ENCODE peak calls at places on chromosomes 2 and 18, in ten cellular contexts. K, Z, N, S, U, I, G, P, L and J are unnamed samples.

GRCh38 chr2:47089083-47089464 is 66.0 kb downstream of the STPG4 start:
- DNase-seq in I (no peak), G (no peak), P (peak), N (no peak), S (no peak), Z (no peak), L (no peak), K (no peak), U (no peak), J (peak)

GRCh38 chr2:192828947-192829346 is 634.2 kb upstream of the TMEFF2 start:
- DNase-seq in S (no peak), Z (no peak), I (no peak), K (no peak), L (no peak), G (no peak), U (no peak), P (no peak), N (no peak), J (no peak)

GRCh38 chr2:171703574-171704347 is 16.5 kb downstream of the DYNC1I2 start:
- DNase-seq in K (no peak), L (no peak), S (no peak), P (peak), Z (no peak), I (no peak), U (peak), N (no peak), G (no peak), J (no peak)

GRCh38 chr2:217959723-217960122 is 43.1 kb downstream of the TNS1 start:
- DNase-seq in P (no peak), K (peak), I (no peak), Z (no peak), U (peak), L (no peak), G (no peak), N (no peak), S (no peak), J (no peak)

GRCh38 chr18:44917184-44917864 is 236.6 kb downstream of the SETBP1 start:
- DNase-seq in U (no peak), S (no peak), P (peak), Z (no peak), I (no peak), L (no peak), G (no peak), K (no peak), N (no peak), J (no peak)

GRCh38 chr18:35490894-35491688 is 6.7 kb downstream of the INO80C start:
- DNase-seq in P (no peak), L (no peak), N (no peak), I (no peak), S (no peak), Z (no peak), U (no peak), K (no peak), G (no peak), J (no peak)

GRCh38 chr2:54469484-54470053 is 13.4 kb downstream of the SPTBN1 start:
- DNase-seq in K (no peak), N (no peak), P (no peak), U (no peak), G (no peak), S (no peak), L (no peak), Z (no peak), I (no peak), J (no peak)

GRCh38 chr2:85801871-85802270 is 48.1 kb downstream of the ATOH8 start:
- DNase-seq in Z (no peak), U (no peak), L (no peak), G (no peak), P (no peak), I (no peak), N (no peak), S (no peak), K (no peak), J (no peak)

GRCh38 chr2:119387381-119388129 is 20.8 kb downstream of the DBI start:
- DNase-seq in U (peak), L (no peak), S (peak), I (peak), G (peak), Z (no peak), P (peak), N (no peak), K (no peak), J (no peak)

GRCh38 chr18:27789406-27789805 is 387.5 kb downstream of the CDH2 start:
- DNase-seq in K (no peak), U (no peak), P (no peak), N (no peak), Z (no peak), S (no peak), L (no peak), G (no peak), I (no peak), J (no peak)

GRCh38 chr2:136136921-136137320 is 19.0 kb upstream of the CXCR4 start:
- DNase-seq in K (no peak), I (no peak), U (peak), S (no peak), N (no peak), G (no peak), L (peak), Z (no peak), P (no peak), J (no peak)

GRCh38 chr2:108184421-108184820 is 55.3 kb upstream of the SULT1C3 start:
- DNase-seq in P (peak), K (no peak), U (peak), I (no peak), N (no peak), S (no peak), G (no peak), L (no peak), Z (no peak), J (no peak)

GRCh38 chr2:29482341-29482740 is 367.1 kb downstream of the CLIP4 start:
- DNase-seq in K (no peak), I (no peak), L (no peak), G (no peak), Z (no peak), U (no peak), N (no peak), S (no peak), P (no peak), J (no peak)

GRCh38 chr18:67302043-67302442 is 214.5 kb downstream of the DSEL start:
- DNase-seq in L (no peak), I (no peak), S (no peak), K (no peak), N (no peak), Z (no peak), U (peak), G (no peak), P (peak), J (no peak)

GRCh38 chr2:233448220-233448559 is 93.9 kb downstream of the DGKD start:
- DNase-seq in P (no peak), L (no peak), S (no peak), Z (no peak), I (no peak), G (no peak), N (peak), U (peak), K (no peak), J (no peak)